ENCODE peak calls at places on chromosomes 4 and X, in four cellular contexts. T is H1, L is K562, F is HepG2. U is an unnamed sample.

GRCh38 chr4:4542824-4543485 is 1.1 kb upstream of the STX18 start:
- DNase-seq in T (no peak), F (peak; percentile 19), L (no peak), U (peak; percentile 17)

GRCh38 chr4:92303621-92304027 is at the start of gene GRID2:
- DNase-seq in L (no peak), T (peak; percentile 80), F (no peak), U (peak; percentile 73)

GRCh38 chr4:126592088-126592487 is 1040.7 kb upstream of the INTU start:
- DNase-seq in T (no peak), L (no peak), F (no peak), U (no peak)

GRCh38 chrX:110004210-110004609 is 1.3 kb downstream of the TMEM164 start:
- DNase-seq in L (no peak), T (no peak), F (peak; percentile 9), U (no peak)

GRCh38 chr4:159639924-159640323 is 537.0 kb downstream of the RAPGEF2 start:
- DNase-seq in F (no peak), T (no peak), L (no peak), U (no peak)

GRCh38 chr4:69743476-69744156 is 16.8 kb downstream of the SULT1B1 start:
- DNase-seq in T (no peak), L (no peak), F (no peak), U (no peak)

GRCh38 chr4:10023806-10024205 is 2.5 kb upstream of the SLC2A9 start:
- DNase-seq in L (no peak), F (no peak), T (no peak), U (no peak)

GRCh38 chr4:184053476-184053875 is 148.4 kb downstream of the STOX2 start:
- DNase-seq in F (no peak), L (no peak), T (no peak), U (no peak)

GRCh38 chrX:130173190-130173895 is 1.6 kb downstream of the RAB33A start:
- DNase-seq in L (peak; percentile 86), F (no peak), T (no peak), U (no peak)

GRCh38 chrX:143648705-143649104 is 12.8 kb upstream of the SLITRK4 start:
- DNase-seq in F (no peak), T (no peak), L (no peak), U (no peak)

GRCh38 chrX:132821974-132822633 is 136.3 kb downstream of the HS6ST2 start:
- DNase-seq in T (no peak), F (no peak), L (no peak), U (no peak)

GRCh38 chrX:68417651-68418050 is 15.6 kb downstream of the OPHN1 start:
- DNase-seq in F (no peak), L (no peak), T (no peak), U (no peak)

GRCh38 chr4:151948351-151949016 is 187.7 kb upstream of the GATB start:
- DNase-seq in T (no peak), L (no peak), F (no peak), U (no peak)

DNA sequence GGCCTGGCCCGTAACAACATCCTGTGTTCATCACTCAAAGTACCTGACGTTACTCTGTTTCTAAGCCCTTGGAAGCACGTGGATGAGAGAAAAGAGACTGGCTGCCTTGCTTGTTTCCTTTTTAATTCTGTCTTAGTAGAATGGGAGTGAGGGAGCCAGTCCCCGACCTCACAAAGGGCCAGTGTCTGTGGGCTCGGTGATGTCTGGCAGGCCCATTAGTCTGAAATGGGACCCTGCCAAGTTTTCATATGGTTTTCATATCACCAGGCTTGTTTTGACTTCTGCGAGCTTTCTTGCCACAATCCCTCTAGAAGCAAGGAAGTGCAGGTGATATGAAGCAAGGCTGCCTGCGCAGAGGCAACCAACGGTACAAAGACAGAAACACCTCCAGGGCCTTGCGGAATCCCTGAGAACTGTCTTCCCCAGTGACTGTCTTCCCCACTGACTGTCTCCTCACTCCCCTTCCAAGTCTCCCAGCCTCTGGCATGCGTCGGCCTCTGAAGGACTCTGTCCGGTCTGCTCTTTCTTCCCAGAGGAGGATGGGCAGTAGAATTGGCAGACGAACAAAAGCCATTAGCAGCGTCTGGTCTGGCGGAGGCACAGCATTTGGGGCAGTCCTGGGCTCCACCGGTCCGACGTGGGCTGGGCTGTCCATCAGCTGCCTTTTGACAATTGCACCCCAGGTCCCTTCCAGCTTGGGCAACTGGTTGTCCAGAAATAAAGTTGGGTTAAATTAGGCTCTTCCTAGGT is 20.2 kb upstream of the RASL11B start:
- DNase-seq in F (no peak), L (no peak), T (no peak), U (peak; percentile 62)
- H2AFZ ChIP-seq in F (no peak overlapping the region), L (no peak overlapping the region), T (no peak overlapping the region), U (peak overlapping the region; percentile 75)

DNA sequence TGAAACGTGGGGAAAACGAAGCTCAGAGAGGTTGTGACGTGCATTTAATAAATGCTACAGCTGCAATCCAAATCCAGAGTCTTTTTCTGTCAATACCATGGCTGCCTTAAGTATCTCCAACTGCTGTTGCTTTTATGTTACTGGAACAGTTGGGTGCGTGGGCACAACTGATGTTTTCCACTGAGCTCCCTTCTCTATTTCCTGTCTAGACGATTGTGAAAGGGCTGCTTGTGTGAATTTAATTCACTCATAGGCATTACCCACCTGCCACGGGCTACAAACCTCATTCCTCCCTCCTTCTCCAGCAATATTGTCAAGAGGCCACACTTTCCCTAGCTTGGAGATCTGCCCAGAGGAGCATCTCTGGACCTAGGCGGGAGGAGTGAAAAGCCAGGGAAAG is 526.0 kb downstream of the MID1IP1 start:
- DNase-seq in T (no peak), L (no peak), F (no peak), U (no peak)
- TF ChIP-seq TAF1 in T (no peak), L (no peak), F (no peak), U (no peak)

GRCh38 chr4:168854216-168854921 is 155.7 kb downstream of the CBR4 start:
- DNase-seq in L (no peak), T (no peak), F (no peak), U (no peak)

GRCh38 chr4:168850016-168850415 is 160.0 kb downstream of the CBR4 start:
- DNase-seq in L (no peak), F (no peak), T (no peak), U (no peak)

GRCh38 chr4:168852387-168852786 is 157.7 kb downstream of the CBR4 start:
- DNase-seq in L (no peak), T (no peak), F (no peak), U (no peak)

GRCh38 chr4:168853770-168854169 is 156.3 kb downstream of the CBR4 start:
- DNase-seq in L (no peak), F (no peak), T (no peak), U (no peak)

GRCh38 chr4:168852933-168853713 is 156.9 kb downstream of the CBR4 start:
- DNase-seq in T (no peak), L (no peak), F (no peak), U (no peak)
- H2AFZ ChIP-seq in T (no peak overlapping the region), L (no peak overlapping the region), F (no peak overlapping the region), U (no peak overlapping the region)

DNA sequence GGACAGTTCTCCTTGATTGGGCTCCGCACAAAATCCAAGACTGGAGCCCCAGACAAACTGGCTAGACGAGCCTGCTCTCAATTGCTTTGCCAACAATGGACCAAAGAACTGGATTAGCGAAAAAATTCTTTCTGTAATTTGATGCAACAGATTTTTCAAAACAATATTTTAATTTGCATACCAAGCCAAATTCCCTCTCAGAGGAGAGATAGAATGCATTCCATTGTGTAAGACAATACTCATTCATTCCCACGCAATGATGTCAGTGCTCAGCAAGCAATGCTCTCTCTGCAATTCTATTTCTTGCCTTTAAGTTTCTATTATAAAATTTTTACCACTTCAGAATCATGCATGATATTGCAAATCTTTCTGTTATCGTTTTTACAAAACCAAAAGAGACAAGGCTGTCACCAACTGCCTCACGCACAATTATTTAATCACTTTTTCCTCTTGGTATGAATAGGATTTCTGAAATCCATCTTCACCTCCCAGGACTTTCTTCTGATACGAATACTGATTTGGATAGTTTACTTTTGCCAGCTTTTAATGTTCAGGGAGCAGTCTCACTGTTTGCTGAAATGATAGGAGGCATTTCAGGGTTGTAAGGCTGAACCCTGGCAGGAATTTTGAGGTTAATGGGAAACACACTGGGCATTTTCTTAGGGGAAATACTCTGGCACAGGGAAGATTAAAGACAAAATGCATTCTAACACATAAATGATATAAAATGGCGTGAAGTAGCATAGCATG is 46.1 kb upstream of the HCCS start:
- DNase-seq in F (no peak), T (no peak), L (no peak), U (no peak)
- TF ChIP-seq TAF1 in F (no peak), T (no peak), L (no peak), U (no peak)

GRCh38 chrX:19487520-19488200 is 27.6 kb downstream of the MAP3K15 start:
- DNase-seq in T (no peak), L (no peak), F (no peak), U (no peak)
- H2AFZ ChIP-seq in T (no peak overlapping the region), L (no peak overlapping the region), F (no peak overlapping the region), U (no peak overlapping the region)

GRCh38 chrX:16617382-16617781 is 32.6 kb upstream of the S100G start:
- DNase-seq in T (no peak), L (no peak), F (no peak), U (no peak)

GRCh38 chrX:16618422-16618821 is 31.5 kb upstream of the S100G start:
- DNase-seq in L (no peak), F (no peak), T (no peak), U (no peak)

GRCh38 chrX:16619024-16619423 is 30.9 kb upstream of the S100G start:
- DNase-seq in L (no peak), F (no peak), T (no peak), U (no peak)
- TF ChIP-seq TAF1 in L (no peak), F (no peak), T (no peak), U (no peak)

GRCh38 chr4:41199788-41200187 is 14.6 kb downstream of the APBB2 start:
- DNase-seq in T (no peak), L (no peak), F (no peak), U (no peak)

GRCh38 chr4:41192136-41192535 is 22.2 kb downstream of the APBB2 start:
- DNase-seq in T (no peak), L (no peak), F (no peak), U (no peak)

GRCh38 chr4:41197495-41197894 is 16.8 kb downstream of the APBB2 start:
- DNase-seq in L (no peak), F (no peak), T (no peak), U (no peak)

GRCh38 chr4:41200486-41201017 is 13.8 kb downstream of the APBB2 start:
- DNase-seq in T (no peak), L (no peak), F (no peak), U (no peak)

GRCh38 chr4:41196633-41197332 is 17.6 kb downstream of the APBB2 start:
- DNase-seq in T (no peak), F (no peak), L (no peak), U (no peak)
- H2AFZ ChIP-seq in T (no peak overlapping the region), F (no peak overlapping the region), L (no peak overlapping the region), U (no peak overlapping the region)

GRCh38 chr4:7322166-7322991 is 112.4 kb downstream of the PSAPL1 start:
- DNase-seq in F (no peak), T (no peak), L (no peak), U (no peak)
- TF ChIP-seq TAF1 in F (no peak), T (no peak), L (no peak), U (no peak)